ENCODE peak calls at places on chromosomes 5 and 9, in ten cellular contexts. One of them, this sample, is unnamed.

GRCh38 chr9:133603165-133603927 is 5.8 kb downstream of the FAM163B start:
- DNase-seq in activated naive CD4-positive, alpha-beta T cell: no peak
- DNase-seq in SK-MEL-5: no peak
- DNase-seq in stimulated activated naive CD8-positive, alpha-beta T cell treated with anti-CD3 and anti-CD28 coated beads, Interleukin-15, amount 100 ng/mL, for 72 hours: no peak
- DNase-seq in HT-29: no peak
- DNase-seq in astrocyte: no peak
- DNase-seq in stimulated activated CD4-positive, alpha-beta T cell treated with anti-CD3 and anti-CD28 coated beads, Interleukin-4, amount 100 ng/mL, for 24 hours: no peak
- DNase-seq in RPMI7951: no peak
- DNase-seq in left kidney: peak
- DNase-seq in pancreas: no peak
- DNase-seq in this sample: no peak

GRCh38 chr5:6574537-6574936 is 58.3 kb downstream of the NSUN2 start:
- DNase-seq in pancreas: no peak
- DNase-seq in activated naive CD4-positive, alpha-beta T cell: no peak
- DNase-seq in RPMI7951: peak
- DNase-seq in stimulated activated CD4-positive, alpha-beta T cell treated with anti-CD3 and anti-CD28 coated beads, Interleukin-4, amount 100 ng/mL, for 24 hours: no peak
- DNase-seq in HT-29: no peak
- DNase-seq in stimulated activated naive CD8-positive, alpha-beta T cell treated with anti-CD3 and anti-CD28 coated beads, Interleukin-15, amount 100 ng/mL, for 72 hours: no peak
- DNase-seq in SK-MEL-5: peak
- DNase-seq in astrocyte: no peak
- DNase-seq in left kidney: no peak
- DNase-seq in this sample: no peak

GRCh38 chr9:103731541-103731940 is 362.6 kb upstream of the SMC2 start:
- DNase-seq in activated naive CD4-positive, alpha-beta T cell: no peak
- DNase-seq in RPMI7951: no peak
- DNase-seq in stimulated activated CD4-positive, alpha-beta T cell treated with anti-CD3 and anti-CD28 coated beads, Interleukin-4, amount 100 ng/mL, for 24 hours: no peak
- DNase-seq in astrocyte: no peak
- DNase-seq in HT-29: no peak
- DNase-seq in stimulated activated naive CD8-positive, alpha-beta T cell treated with anti-CD3 and anti-CD28 coated beads, Interleukin-15, amount 100 ng/mL, for 72 hours: no peak
- DNase-seq in left kidney: no peak
- DNase-seq in pancreas: no peak
- DNase-seq in SK-MEL-5: peak
- DNase-seq in this sample: peak

GRCh38 chr9:104269996-104270963 is 176.2 kb downstream of the SMC2 start:
- DNase-seq in SK-MEL-5: no peak
- DNase-seq in stimulated activated CD4-positive, alpha-beta T cell treated with anti-CD3 and anti-CD28 coated beads, Interleukin-4, amount 100 ng/mL, for 24 hours: no peak
- DNase-seq in HT-29: peak
- DNase-seq in pancreas: no peak
- DNase-seq in astrocyte: no peak
- DNase-seq in RPMI7951: no peak
- DNase-seq in activated naive CD4-positive, alpha-beta T cell: no peak
- DNase-seq in stimulated activated naive CD8-positive, alpha-beta T cell treated with anti-CD3 and anti-CD28 coated beads, Interleukin-15, amount 100 ng/mL, for 72 hours: no peak
- DNase-seq in left kidney: no peak
- DNase-seq in this sample: no peak

GRCh38 chr9:97831843-97832636 is 21.0 kb upstream of the FOXE1 start:
- DNase-seq in stimulated activated CD4-positive, alpha-beta T cell treated with anti-CD3 and anti-CD28 coated beads, Interleukin-4, amount 100 ng/mL, for 24 hours: no peak
- DNase-seq in left kidney: no peak
- DNase-seq in activated naive CD4-positive, alpha-beta T cell: no peak
- DNase-seq in SK-MEL-5: no peak
- DNase-seq in pancreas: no peak
- DNase-seq in stimulated activated naive CD8-positive, alpha-beta T cell treated with anti-CD3 and anti-CD28 coated beads, Interleukin-15, amount 100 ng/mL, for 72 hours: no peak
- DNase-seq in HT-29: no peak
- DNase-seq in RPMI7951: no peak
- DNase-seq in astrocyte: no peak
- DNase-seq in this sample: no peak

GRCh38 chr9:37555786-37556185 is 20.4 kb downstream of the FBXO10 start:
- DNase-seq in stimulated activated naive CD8-positive, alpha-beta T cell treated with anti-CD3 and anti-CD28 coated beads, Interleukin-15, amount 100 ng/mL, for 72 hours: no peak
- DNase-seq in stimulated activated CD4-positive, alpha-beta T cell treated with anti-CD3 and anti-CD28 coated beads, Interleukin-4, amount 100 ng/mL, for 24 hours: no peak
- DNase-seq in pancreas: no peak
- DNase-seq in HT-29: no peak
- DNase-seq in astrocyte: peak
- DNase-seq in SK-MEL-5: no peak
- DNase-seq in RPMI7951: no peak
- DNase-seq in activated naive CD4-positive, alpha-beta T cell: no peak
- DNase-seq in left kidney: no peak
- DNase-seq in this sample: no peak

GRCh38 chr9:115058684-115059315 is 59.2 kb downstream of the TNC start:
- DNase-seq in SK-MEL-5: peak
- DNase-seq in pancreas: no peak
- DNase-seq in left kidney: no peak
- DNase-seq in activated naive CD4-positive, alpha-beta T cell: no peak
- DNase-seq in stimulated activated CD4-positive, alpha-beta T cell treated with anti-CD3 and anti-CD28 coated beads, Interleukin-4, amount 100 ng/mL, for 24 hours: no peak
- DNase-seq in HT-29: no peak
- DNase-seq in stimulated activated naive CD8-positive, alpha-beta T cell treated with anti-CD3 and anti-CD28 coated beads, Interleukin-15, amount 100 ng/mL, for 72 hours: no peak
- DNase-seq in RPMI7951: peak
- DNase-seq in astrocyte: peak
- DNase-seq in this sample: peak

GRCh38 chr9:1231998-1232919 is 182.1 kb downstream of the DMRT2 start:
- DNase-seq in SK-MEL-5: no peak
- DNase-seq in astrocyte: peak
- DNase-seq in HT-29: peak
- DNase-seq in stimulated activated CD4-positive, alpha-beta T cell treated with anti-CD3 and anti-CD28 coated beads, Interleukin-4, amount 100 ng/mL, for 24 hours: no peak
- DNase-seq in stimulated activated naive CD8-positive, alpha-beta T cell treated with anti-CD3 and anti-CD28 coated beads, Interleukin-15, amount 100 ng/mL, for 72 hours: no peak
- DNase-seq in pancreas: peak
- DNase-seq in activated naive CD4-positive, alpha-beta T cell: no peak
- DNase-seq in RPMI7951: no peak
- DNase-seq in left kidney: peak
- DNase-seq in this sample: peak

GRCh38 chr5:65190328-65191053 is 291.2 kb downstream of the ADAMTS6 start:
- DNase-seq in SK-MEL-5: no peak
- DNase-seq in HT-29: no peak
- DNase-seq in astrocyte: peak
- DNase-seq in stimulated activated CD4-positive, alpha-beta T cell treated with anti-CD3 and anti-CD28 coated beads, Interleukin-4, amount 100 ng/mL, for 24 hours: peak
- DNase-seq in stimulated activated naive CD8-positive, alpha-beta T cell treated with anti-CD3 and anti-CD28 coated beads, Interleukin-15, amount 100 ng/mL, for 72 hours: peak
- DNase-seq in activated naive CD4-positive, alpha-beta T cell: no peak
- DNase-seq in RPMI7951: peak
- DNase-seq in left kidney: no peak
- DNase-seq in pancreas: no peak
- DNase-seq in this sample: peak

GRCh38 chr5:7869474-7870136 is 657 bp downstream of the MTRR start:
- DNase-seq in RPMI7951: peak
- DNase-seq in astrocyte: no peak
- DNase-seq in SK-MEL-5: peak
- DNase-seq in stimulated activated naive CD8-positive, alpha-beta T cell treated with anti-CD3 and anti-CD28 coated beads, Interleukin-15, amount 100 ng/mL, for 72 hours: peak
- DNase-seq in activated naive CD4-positive, alpha-beta T cell: no peak
- DNase-seq in left kidney: no peak
- DNase-seq in pancreas: no peak
- DNase-seq in HT-29: peak
- DNase-seq in stimulated activated CD4-positive, alpha-beta T cell treated with anti-CD3 and anti-CD28 coated beads, Interleukin-4, amount 100 ng/mL, for 24 hours: peak
- DNase-seq in this sample: peak

GRCh38 chr9:135413086-135413375 is 66.6 kb upstream of the PPP1R26 start:
- DNase-seq in stimulated activated CD4-positive, alpha-beta T cell treated with anti-CD3 and anti-CD28 coated beads, Interleukin-4, amount 100 ng/mL, for 24 hours: no peak
- DNase-seq in stimulated activated naive CD8-positive, alpha-beta T cell treated with anti-CD3 and anti-CD28 coated beads, Interleukin-15, amount 100 ng/mL, for 72 hours: no peak
- DNase-seq in left kidney: no peak
- DNase-seq in activated naive CD4-positive, alpha-beta T cell: no peak
- DNase-seq in HT-29: no peak
- DNase-seq in astrocyte: no peak
- DNase-seq in SK-MEL-5: no peak
- DNase-seq in pancreas: no peak
- DNase-seq in RPMI7951: no peak
- DNase-seq in this sample: no peak

GRCh38 chr5:110104048-110104725 is 414.5 kb downstream of the MAN2A1 start:
- DNase-seq in astrocyte: no peak
- DNase-seq in stimulated activated CD4-positive, alpha-beta T cell treated with anti-CD3 and anti-CD28 coated beads, Interleukin-4, amount 100 ng/mL, for 24 hours: no peak
- DNase-seq in activated naive CD4-positive, alpha-beta T cell: no peak
- DNase-seq in left kidney: no peak
- DNase-seq in SK-MEL-5: no peak
- DNase-seq in pancreas: no peak
- DNase-seq in stimulated activated naive CD8-positive, alpha-beta T cell treated with anti-CD3 and anti-CD28 coated beads, Interleukin-15, amount 100 ng/mL, for 72 hours: peak
- DNase-seq in HT-29: no peak
- DNase-seq in RPMI7951: no peak
- DNase-seq in this sample: no peak

GRCh38 chr9:121328476-121328875 is 41.6 kb downstream of the STOM start:
- DNase-seq in RPMI7951: no peak
- DNase-seq in SK-MEL-5: no peak
- DNase-seq in stimulated activated CD4-positive, alpha-beta T cell treated with anti-CD3 and anti-CD28 coated beads, Interleukin-4, amount 100 ng/mL, for 24 hours: no peak
- DNase-seq in astrocyte: no peak
- DNase-seq in left kidney: no peak
- DNase-seq in HT-29: no peak
- DNase-seq in pancreas: no peak
- DNase-seq in stimulated activated naive CD8-positive, alpha-beta T cell treated with anti-CD3 and anti-CD28 coated beads, Interleukin-15, amount 100 ng/mL, for 72 hours: no peak
- DNase-seq in activated naive CD4-positive, alpha-beta T cell: no peak
- DNase-seq in this sample: no peak

GRCh38 chr5:80182802-80183645 is 72.8 kb downstream of the SERINC5 start:
- DNase-seq in RPMI7951: no peak
- DNase-seq in stimulated activated CD4-positive, alpha-beta T cell treated with anti-CD3 and anti-CD28 coated beads, Interleukin-4, amount 100 ng/mL, for 24 hours: no peak
- DNase-seq in astrocyte: no peak
- DNase-seq in SK-MEL-5: peak
- DNase-seq in stimulated activated naive CD8-positive, alpha-beta T cell treated with anti-CD3 and anti-CD28 coated beads, Interleukin-15, amount 100 ng/mL, for 72 hours: peak
- DNase-seq in activated naive CD4-positive, alpha-beta T cell: no peak
- DNase-seq in left kidney: no peak
- DNase-seq in pancreas: no peak
- DNase-seq in HT-29: peak
- DNase-seq in this sample: no peak

GRCh38 chr9:127837346-127837745 is 17.1 kb downstream of the ENG start:
- DNase-seq in activated naive CD4-positive, alpha-beta T cell: no peak
- DNase-seq in HT-29: no peak
- DNase-seq in left kidney: no peak
- DNase-seq in pancreas: no peak
- DNase-seq in RPMI7951: peak
- DNase-seq in SK-MEL-5: no peak
- DNase-seq in stimulated activated CD4-positive, alpha-beta T cell treated with anti-CD3 and anti-CD28 coated beads, Interleukin-4, amount 100 ng/mL, for 24 hours: no peak
- DNase-seq in stimulated activated naive CD8-positive, alpha-beta T cell treated with anti-CD3 and anti-CD28 coated beads, Interleukin-15, amount 100 ng/mL, for 72 hours: no peak
- DNase-seq in astrocyte: no peak
- DNase-seq in this sample: no peak

GRCh38 chr5:141876628-141877477 is 1.4 kb downstream of the PCDH1 start:
- DNase-seq in stimulated activated CD4-positive, alpha-beta T cell treated with anti-CD3 and anti-CD28 coated beads, Interleukin-4, amount 100 ng/mL, for 24 hours: no peak
- DNase-seq in left kidney: peak
- DNase-seq in astrocyte: no peak
- DNase-seq in pancreas: peak
- DNase-seq in stimulated activated naive CD8-positive, alpha-beta T cell treated with anti-CD3 and anti-CD28 coated beads, Interleukin-15, amount 100 ng/mL, for 72 hours: no peak
- DNase-seq in SK-MEL-5: no peak
- DNase-seq in activated naive CD4-positive, alpha-beta T cell: no peak
- DNase-seq in HT-29: peak
- DNase-seq in RPMI7951: no peak
- DNase-seq in this sample: no peak

GRCh38 chr9:3467593-3468219 is 58.1 kb downstream of the RFX3 start:
- DNase-seq in pancreas: peak
- DNase-seq in HT-29: peak
- DNase-seq in RPMI7951: peak
- DNase-seq in SK-MEL-5: peak
- DNase-seq in left kidney: peak
- DNase-seq in astrocyte: peak
- DNase-seq in activated naive CD4-positive, alpha-beta T cell: peak
- DNase-seq in stimulated activated CD4-positive, alpha-beta T cell treated with anti-CD3 and anti-CD28 coated beads, Interleukin-4, amount 100 ng/mL, for 24 hours: peak
- DNase-seq in stimulated activated naive CD8-positive, alpha-beta T cell treated with anti-CD3 and anti-CD28 coated beads, Interleukin-15, amount 100 ng/mL, for 72 hours: peak
- DNase-seq in this sample: peak

GRCh38 chr5:28737682-28738081 is 1699.3 kb upstream of the CDH9 start:
- DNase-seq in HT-29: no peak
- DNase-seq in activated naive CD4-positive, alpha-beta T cell: no peak
- DNase-seq in SK-MEL-5: no peak
- DNase-seq in stimulated activated naive CD8-positive, alpha-beta T cell treated with anti-CD3 and anti-CD28 coated beads, Interleukin-15, amount 100 ng/mL, for 72 hours: no peak
- DNase-seq in pancreas: no peak
- DNase-seq in RPMI7951: no peak
- DNase-seq in left kidney: peak
- DNase-seq in astrocyte: no peak
- DNase-seq in stimulated activated CD4-positive, alpha-beta T cell treated with anti-CD3 and anti-CD28 coated beads, Interleukin-4, amount 100 ng/mL, for 24 hours: no peak
- DNase-seq in this sample: no peak

GRCh38 chr5:59607126-59607807 is 286.3 kb downstream of the PDE4D start:
- DNase-seq in pancreas: no peak
- DNase-seq in astrocyte: no peak
- DNase-seq in stimulated activated naive CD8-positive, alpha-beta T cell treated with anti-CD3 and anti-CD28 coated beads, Interleukin-15, amount 100 ng/mL, for 72 hours: no peak
- DNase-seq in SK-MEL-5: no peak
- DNase-seq in activated naive CD4-positive, alpha-beta T cell: no peak
- DNase-seq in stimulated activated CD4-positive, alpha-beta T cell treated with anti-CD3 and anti-CD28 coated beads, Interleukin-4, amount 100 ng/mL, for 24 hours: no peak
- DNase-seq in RPMI7951: no peak
- DNase-seq in HT-29: no peak
- DNase-seq in left kidney: no peak
- DNase-seq in this sample: no peak

GRCh38 chr5:29561564-29561963 is 1631.9 kb upstream of the CDH6 start:
- DNase-seq in pancreas: no peak
- DNase-seq in RPMI7951: no peak
- DNase-seq in activated naive CD4-positive, alpha-beta T cell: no peak
- DNase-seq in stimulated activated naive CD8-positive, alpha-beta T cell treated with anti-CD3 and anti-CD28 coated beads, Interleukin-15, amount 100 ng/mL, for 72 hours: no peak
- DNase-seq in stimulated activated CD4-positive, alpha-beta T cell treated with anti-CD3 and anti-CD28 coated beads, Interleukin-4, amount 100 ng/mL, for 24 hours: no peak
- DNase-seq in SK-MEL-5: no peak
- DNase-seq in left kidney: no peak
- DNase-seq in astrocyte: no peak
- DNase-seq in HT-29: no peak
- DNase-seq in this sample: no peak

GRCh38 chr9:134433909-134434895 is 107.9 kb downstream of the RXRA start:
- DNase-seq in stimulated activated CD4-positive, alpha-beta T cell treated with anti-CD3 and anti-CD28 coated beads, Interleukin-4, amount 100 ng/mL, for 24 hours: no peak
- DNase-seq in astrocyte: no peak
- DNase-seq in SK-MEL-5: no peak
- DNase-seq in stimulated activated naive CD8-positive, alpha-beta T cell treated with anti-CD3 and anti-CD28 coated beads, Interleukin-15, amount 100 ng/mL, for 72 hours: no peak
- DNase-seq in pancreas: no peak
- DNase-seq in HT-29: no peak
- DNase-seq in RPMI7951: no peak
- DNase-seq in left kidney: no peak
- DNase-seq in activated naive CD4-positive, alpha-beta T cell: no peak
- DNase-seq in this sample: no peak